ENCODE peak calls at places on chromosomes 11 and 22, in four cellular contexts. One of them, this sample, is unnamed.

GRCh38 chr11:120526241-120526640 is 14.7 kb downstream of the GRIK4 start:
- DNase-seq in endothelial cell: no peak
- DNase-seq in adrenal gland: no peak
- DNase-seq in fibroblast of mammary gland: no peak
- DNase-seq in this sample: no peak

GRCh38 chr11:87462171-87462570 is 424.4 kb downstream of the TMEM135 start:
- DNase-seq in endothelial cell: no peak
- DNase-seq in adrenal gland: no peak
- DNase-seq in fibroblast of mammary gland: no peak
- DNase-seq in this sample: no peak

GRCh38 chr11:130400793-130401483 is 27.5 kb downstream of the ADAMTS8 start:
- DNase-seq in endothelial cell: no peak
- DNase-seq in adrenal gland: no peak
- DNase-seq in fibroblast of mammary gland: peak
- DNase-seq in this sample: no peak

GRCh38 chr11:111913997-111914396 is 1.5 kb downstream of the HSPB2 start:
- DNase-seq in endothelial cell: no peak
- DNase-seq in adrenal gland: peak
- DNase-seq in fibroblast of mammary gland: peak
- DNase-seq in this sample: no peak

GRCh38 chr11:6402061-6402470 is 11.8 kb downstream of the SMPD1 start:
- DNase-seq in endothelial cell: no peak
- DNase-seq in adrenal gland: no peak
- DNase-seq in fibroblast of mammary gland: no peak
- DNase-seq in this sample: no peak

GRCh38 chr11:46036969-46037368 is 84.3 kb downstream of the PHF21A start:
- DNase-seq in endothelial cell: no peak
- DNase-seq in adrenal gland: no peak
- DNase-seq in fibroblast of mammary gland: no peak
- DNase-seq in this sample: no peak

GRCh38 chr22:23115825-23116494 is 25.8 kb downstream of the RSPH14 start:
- DNase-seq in endothelial cell: no peak
- DNase-seq in adrenal gland: no peak
- DNase-seq in fibroblast of mammary gland: no peak
- DNase-seq in this sample: no peak

GRCh38 chr11:46247664-46248063 is 29.8 kb upstream of the CREB3L1 start:
- DNase-seq in endothelial cell: peak
- DNase-seq in adrenal gland: peak
- DNase-seq in fibroblast of mammary gland: peak
- DNase-seq in this sample: peak

GRCh38 chr11:92841719-92842118 is 127.7 kb upstream of the MTNR1B start:
- DNase-seq in endothelial cell: no peak
- DNase-seq in adrenal gland: no peak
- DNase-seq in fibroblast of mammary gland: no peak
- DNase-seq in this sample: no peak

GRCh38 chr11:112806876-112807275 is 154.3 kb upstream of the NCAM1 start:
- DNase-seq in endothelial cell: no peak
- DNase-seq in adrenal gland: no peak
- DNase-seq in fibroblast of mammary gland: no peak
- DNase-seq in this sample: no peak

GRCh38 chr11:128235446-128235845 is 351.9 kb downstream of the ETS1 start:
- DNase-seq in endothelial cell: no peak
- DNase-seq in adrenal gland: no peak
- DNase-seq in fibroblast of mammary gland: no peak
- DNase-seq in this sample: no peak

GRCh38 chr11:60169264-60169915 is 13.5 kb downstream of the MS4A6A start:
- DNase-seq in endothelial cell: no peak
- DNase-seq in adrenal gland: no peak
- DNase-seq in fibroblast of mammary gland: peak
- DNase-seq in this sample: peak
- TF ChIP-seq CTCF in endothelial cell: peak
- TF ChIP-seq CTCF in adrenal gland: peak
- TF ChIP-seq CTCF in fibroblast of mammary gland: peak
- TF ChIP-seq CTCF in this sample: peak

DNA sequence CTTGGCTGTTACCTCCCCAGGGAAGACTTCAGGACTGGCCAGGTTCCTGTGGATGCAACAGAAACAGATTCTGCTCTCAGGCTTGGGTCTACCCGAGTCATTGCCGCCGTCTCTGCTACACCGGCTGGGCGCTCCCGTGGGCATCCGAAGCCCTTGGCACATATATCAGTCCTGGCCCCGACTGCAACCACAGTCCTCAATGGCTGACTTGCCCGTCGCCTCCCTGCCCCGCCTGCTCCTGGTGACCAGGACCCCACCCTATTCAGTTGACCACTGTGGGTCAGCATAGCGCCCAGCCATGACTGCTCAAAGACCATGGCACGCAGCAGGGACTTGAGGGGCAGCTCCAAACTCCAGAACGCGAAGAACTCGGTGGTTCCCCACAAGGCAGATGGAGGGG is 64.7 kb upstream of the SLC22A12 start:
- DNase-seq in endothelial cell: no peak
- DNase-seq in adrenal gland: no peak
- DNase-seq in fibroblast of mammary gland: no peak
- DNase-seq in this sample: no peak
- TF ChIP-seq CTCF in endothelial cell: no peak
- TF ChIP-seq CTCF in adrenal gland: no peak
- TF ChIP-seq CTCF in fibroblast of mammary gland: no peak
- TF ChIP-seq CTCF in this sample: no peak

GRCh38 chr11:69584160-69584559 is 56.8 kb upstream of the CCND1 start:
- DNase-seq in endothelial cell: no peak
- DNase-seq in adrenal gland: no peak
- DNase-seq in fibroblast of mammary gland: no peak
- DNase-seq in this sample: no peak

GRCh38 chr11:69585385-69585784 is 55.6 kb upstream of the CCND1 start:
- DNase-seq in endothelial cell: no peak
- DNase-seq in adrenal gland: no peak
- DNase-seq in fibroblast of mammary gland: no peak
- DNase-seq in this sample: no peak

GRCh38 chr11:69588270-69588669 is 52.7 kb upstream of the CCND1 start:
- DNase-seq in endothelial cell: no peak
- DNase-seq in adrenal gland: no peak
- DNase-seq in fibroblast of mammary gland: peak
- DNase-seq in this sample: peak

GRCh38 chr11:69583068-69583467 is 57.9 kb upstream of the CCND1 start:
- DNase-seq in endothelial cell: no peak
- DNase-seq in adrenal gland: no peak
- DNase-seq in fibroblast of mammary gland: no peak
- DNase-seq in this sample: no peak

DNA sequence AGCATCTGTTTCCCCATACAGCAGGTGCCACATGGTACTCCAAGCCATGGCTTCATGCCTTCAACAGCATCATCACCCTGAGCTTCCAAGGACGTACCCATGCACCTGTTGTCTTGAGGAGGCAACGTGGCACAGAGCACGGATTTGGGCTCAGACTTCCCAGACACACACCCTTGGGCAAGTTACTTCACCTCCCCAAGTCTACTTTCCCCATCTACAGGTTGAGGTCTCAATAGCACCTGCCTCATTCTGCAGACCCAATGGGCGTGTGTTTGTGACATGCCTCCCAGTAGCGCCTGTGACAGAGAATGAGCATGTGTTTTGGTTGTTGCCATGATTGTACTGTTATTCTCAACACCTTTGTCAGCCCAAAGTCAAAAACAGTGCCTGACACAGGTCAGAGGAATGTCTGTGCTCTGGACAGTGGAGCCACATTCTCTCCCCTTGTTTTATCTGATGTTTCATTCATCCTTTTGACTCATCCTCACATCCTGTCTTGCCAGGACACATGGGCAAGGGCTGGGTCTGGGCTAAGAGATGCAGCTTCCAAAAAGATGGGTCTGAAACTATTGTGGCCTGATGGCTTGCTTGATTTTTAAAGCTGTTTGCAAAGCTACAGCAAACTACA is 53.4 kb upstream of the CCND1 start:
- DNase-seq in endothelial cell: no peak
- DNase-seq in adrenal gland: no peak
- DNase-seq in fibroblast of mammary gland: peak
- DNase-seq in this sample: peak
- TF ChIP-seq CTCF in endothelial cell: no peak
- TF ChIP-seq CTCF in adrenal gland: no peak
- TF ChIP-seq CTCF in fibroblast of mammary gland: no peak
- TF ChIP-seq CTCF in this sample: no peak

GRCh38 chr11:47895035-47895434 is 46.9 kb upstream of the NUP160 start:
- DNase-seq in endothelial cell: no peak
- DNase-seq in adrenal gland: no peak
- DNase-seq in fibroblast of mammary gland: no peak
- DNase-seq in this sample: no peak
- TF ChIP-seq CTCF in endothelial cell: no peak
- TF ChIP-seq CTCF in adrenal gland: no peak
- TF ChIP-seq CTCF in fibroblast of mammary gland: no peak
- TF ChIP-seq CTCF in this sample: no peak

DNA sequence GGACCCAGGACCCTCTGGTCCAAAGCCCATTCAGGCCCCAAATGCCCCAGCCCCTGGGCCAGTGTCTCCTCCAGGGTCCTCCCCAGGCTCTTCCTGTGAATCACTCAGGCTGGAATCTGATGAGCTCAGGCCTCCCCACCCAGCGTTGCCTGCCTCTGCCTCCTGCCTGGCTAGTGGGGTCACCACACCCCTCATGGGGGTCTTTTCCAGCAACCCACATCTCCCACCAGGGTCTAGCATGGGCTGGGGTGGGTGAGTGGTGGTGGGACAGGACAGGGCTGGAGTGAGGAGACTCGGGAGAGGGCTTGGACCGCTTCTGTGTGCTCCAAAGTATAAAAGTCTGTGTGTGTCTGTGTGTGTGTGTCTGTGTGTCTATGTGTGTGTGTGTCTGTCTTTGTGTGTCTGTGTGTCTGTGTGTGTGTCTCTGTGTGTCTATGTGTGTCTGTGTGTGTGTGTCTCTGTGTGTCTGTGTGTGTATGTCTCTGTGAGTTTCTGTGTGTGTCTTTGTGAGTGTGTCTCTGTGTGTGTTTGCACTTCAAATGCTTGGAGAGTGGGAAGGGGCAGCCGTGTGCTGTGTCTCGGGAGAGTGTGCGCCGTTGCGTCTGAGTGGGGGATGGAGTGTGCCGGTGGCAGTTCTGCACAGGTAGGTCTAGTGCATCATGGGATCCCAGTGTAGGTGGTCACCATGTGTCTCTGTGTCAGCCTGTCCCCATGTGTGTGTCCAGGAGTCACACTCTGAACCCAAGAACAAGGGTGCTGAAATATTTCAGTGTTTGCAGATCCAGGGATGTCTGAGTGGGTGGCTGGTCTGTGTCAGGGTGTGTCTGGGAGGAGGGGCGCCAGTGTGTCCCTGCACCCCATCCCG is 8.8 kb downstream of the RIN1 start:
- DNase-seq in endothelial cell: no peak
- DNase-seq in adrenal gland: no peak
- DNase-seq in fibroblast of mammary gland: peak
- DNase-seq in this sample: no peak
- TF ChIP-seq CTCF in endothelial cell: no peak
- TF ChIP-seq CTCF in adrenal gland: no peak
- TF ChIP-seq CTCF in fibroblast of mammary gland: peak
- TF ChIP-seq CTCF in this sample: peak

GRCh38 chr11:123545726-123546125 is 108.7 kb downstream of the SCN3B start:
- DNase-seq in endothelial cell: no peak
- DNase-seq in adrenal gland: no peak
- DNase-seq in fibroblast of mammary gland: no peak
- DNase-seq in this sample: no peak
- TF ChIP-seq CTCF in endothelial cell: no peak
- TF ChIP-seq CTCF in adrenal gland: no peak
- TF ChIP-seq CTCF in fibroblast of mammary gland: no peak
- TF ChIP-seq CTCF in this sample: no peak

GRCh38 chr11:125553357-125553756 is 15.9 kb upstream of the EI24 start:
- DNase-seq in endothelial cell: no peak
- DNase-seq in adrenal gland: no peak
- DNase-seq in fibroblast of mammary gland: no peak
- DNase-seq in this sample: no peak
- TF ChIP-seq CTCF in endothelial cell: no peak
- TF ChIP-seq CTCF in adrenal gland: no peak
- TF ChIP-seq CTCF in fibroblast of mammary gland: no peak
- TF ChIP-seq CTCF in this sample: no peak

This sample was measured in epithelial cell of proximal tubule.